ENCODE peak calls at places on chromosomes 1 and 21, in five cellular contexts. Z, E, H, M and D are unnamed samples.

GRCh38 chr1:58858344-58858673 is 74.5 kb upstream of the JUN start:
- DNase-seq in Z (no peak), E (no peak), H (peak), M (no peak), D (no peak)

GRCh38 chr1:960371-961131 is at the start of gene KLHL17:
- DNase-seq in Z (no peak), E (peak), H (peak), M (peak), D (no peak)

GRCh38 chr1:3566951-3567350 is 44.4 kb downstream of the MEGF6 start:
- DNase-seq in Z (no peak), E (no peak), H (no peak), M (no peak), D (no peak)

GRCh38 chr1:81571946-81572345 is 228.8 kb upstream of the ADGRL2 start:
- DNase-seq in Z (no peak), E (no peak), H (no peak), M (no peak), D (no peak)

GRCh38 chr1:179298952-179299351 is 5.4 kb downstream of the SOAT1 start:
- DNase-seq in Z (no peak), E (no peak), H (no peak), M (no peak), D (no peak)

GRCh38 chr1:14369526-14370213 is 228.8 kb upstream of the KAZN start:
- DNase-seq in Z (no peak), E (no peak), H (no peak), M (no peak), D (no peak)

GRCh38 chr21:26850116-26850643 is 5.0 kb upstream of the ADAMTS1 start:
- DNase-seq in Z (no peak), E (no peak), H (no peak), M (no peak), D (no peak)

GRCh38 chr21:39251326-39251725 is 62.1 kb downstream of the BRWD1 start:
- DNase-seq in Z (peak), E (no peak), H (no peak), M (no peak), D (no peak)

GRCh38 chr1:179393721-179394120 is 27.9 kb downstream of the AXDND1 start:
- DNase-seq in Z (no peak), E (no peak), H (no peak), M (no peak), D (no peak)

GRCh38 chr1:119007343-119007671 is 19.2 kb upstream of the TBX15 start:
- DNase-seq in Z (no peak), E (no peak), H (no peak), M (no peak), D (no peak)

GRCh38 chr1:112674986-112675727 is 698 bp downstream of the MOV10 start:
- DNase-seq in Z (no peak), E (no peak), H (peak), M (peak), D (no peak)

GRCh38 chr21:35448876-35449599 is 399.9 kb upstream of the RUNX1 start:
- DNase-seq in Z (no peak), E (no peak), H (no peak), M (no peak), D (no peak)

GRCh38 chr1:10694274-10694632 is 102.2 kb downstream of the CASZ1 start:
- DNase-seq in Z (no peak), E (no peak), H (no peak), M (no peak), D (no peak)

GRCh38 chr1:19034721-19035120 is 78.2 kb upstream of the IFFO2 start:
- DNase-seq in Z (no peak), E (no peak), H (peak), M (no peak), D (no peak)

GRCh38 chr1:223250632-223251015 is 107.6 kb upstream of the TLR5 start:
- DNase-seq in Z (no peak), E (no peak), H (no peak), M (no peak), D (no peak)

GRCh38 chr1:31580513-31580870 is 4.2 kb downstream of the TINAGL1 start:
- DNase-seq in Z (no peak), E (no peak), H (no peak), M (peak), D (no peak)

GRCh38 chr1:171674443-171675405 is 22.2 kb upstream of the MYOC start:
- DNase-seq in Z (no peak), E (no peak), H (no peak), M (no peak), D (no peak)

GRCh38 chr1:107897428-107898339 is 67.3 kb downstream of the VAV3 start:
- DNase-seq in Z (no peak), E (no peak), H (no peak), M (no peak), D (no peak)

GRCh38 chr1:163697137-163697536 is 375.4 kb downstream of the NUF2 start:
- DNase-seq in Z (no peak), E (no peak), H (no peak), M (no peak), D (no peak)

GRCh38 chr1:175978926-175979325 is 228.2 kb downstream of the COP1 start:
- DNase-seq in Z (no peak), E (no peak), H (no peak), M (no peak), D (no peak)

GRCh38 chr1:71414229-71414628 is 333.4 kb upstream of the ZRANB2 start:
- DNase-seq in Z (no peak), E (no peak), H (no peak), M (no peak), D (no peak)

GRCh38 chr1:210523830-210524229 is 195.1 kb downstream of the HHAT start:
- DNase-seq in Z (peak), E (no peak), H (no peak), M (no peak), D (no peak)

GRCh38 chr1:236021424-236022135 is 43.3 kb downstream of the NID1 start:
- DNase-seq in Z (no peak), E (no peak), H (no peak), M (peak), D (peak)

GRCh38 chr1:9553736-9554144 is 14.5 kb downstream of the SLC25A33 start:
- DNase-seq in Z (no peak), E (no peak), H (no peak), M (no peak), D (no peak)

GRCh38 chr1:147272042-147272441 is 29.6 kb downstream of the CHD1L start:
- DNase-seq in Z (no peak), E (no peak), H (no peak), M (no peak), D (no peak)

GRCh38 chr1:155254714-155255242 is 505 bp downstream of the ENTREP3 start:
- DNase-seq in Z (no peak), E (no peak), H (peak), M (peak), D (no peak)

GRCh38 chr1:74340656-74341055 is 105.5 kb downstream of the TNNI3K start:
- DNase-seq in Z (no peak), E (no peak), H (no peak), M (no peak), D (no peak)

GRCh38 chr1:212968385-212968863 is 18.1 kb downstream of the VASH2 start:
- DNase-seq in Z (no peak), E (no peak), H (no peak), M (no peak), D (no peak)

GRCh38 chr1:44919387-44919786 is 67.0 kb downstream of the EIF2B3 start:
- DNase-seq in Z (no peak), E (no peak), H (no peak), M (no peak), D (no peak)

GRCh38 chr1:204726478-204726877 is 40.9 kb upstream of the LRRN2 start:
- DNase-seq in Z (no peak), E (no peak), H (no peak), M (no peak), D (peak)

DNA sequence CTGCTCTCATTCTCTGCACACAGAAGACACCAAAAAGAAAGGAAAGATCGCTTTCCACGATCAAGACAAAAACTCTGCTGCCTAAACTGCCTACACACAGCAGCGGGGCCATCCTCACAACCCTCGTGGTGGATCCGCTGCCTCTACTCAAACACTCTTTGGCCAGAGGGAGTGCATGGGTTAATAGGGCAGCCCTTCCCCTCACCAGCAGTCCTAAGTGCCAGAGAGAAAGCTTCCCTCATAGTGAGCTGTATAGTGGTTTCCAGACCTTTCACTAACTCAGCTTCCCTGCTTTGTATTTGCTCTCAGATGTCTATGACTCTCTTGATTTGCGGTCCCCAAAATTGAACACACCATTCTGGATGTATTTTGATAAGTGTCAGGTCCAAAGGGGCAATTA is 30.9 kb downstream of the GPR161 start:
- DNase-seq in Z (no peak), E (no peak), H (no peak), M (no peak), D (no peak)
- H3K4me3 ChIP-seq in Z (no peak), E (no peak), H (no peak), M (no peak), D (no peak)

GRCh38 chr1:47235280-47235679 is 3.3 kb upstream of the TAL1 start:
- DNase-seq in Z (no peak), E (no peak), H (peak), M (no peak), D (no peak)
- TF ChIP-seq CTCF in Z (no peak), E (no peak), H (no peak), M (no peak), D (no peak)

DNA sequence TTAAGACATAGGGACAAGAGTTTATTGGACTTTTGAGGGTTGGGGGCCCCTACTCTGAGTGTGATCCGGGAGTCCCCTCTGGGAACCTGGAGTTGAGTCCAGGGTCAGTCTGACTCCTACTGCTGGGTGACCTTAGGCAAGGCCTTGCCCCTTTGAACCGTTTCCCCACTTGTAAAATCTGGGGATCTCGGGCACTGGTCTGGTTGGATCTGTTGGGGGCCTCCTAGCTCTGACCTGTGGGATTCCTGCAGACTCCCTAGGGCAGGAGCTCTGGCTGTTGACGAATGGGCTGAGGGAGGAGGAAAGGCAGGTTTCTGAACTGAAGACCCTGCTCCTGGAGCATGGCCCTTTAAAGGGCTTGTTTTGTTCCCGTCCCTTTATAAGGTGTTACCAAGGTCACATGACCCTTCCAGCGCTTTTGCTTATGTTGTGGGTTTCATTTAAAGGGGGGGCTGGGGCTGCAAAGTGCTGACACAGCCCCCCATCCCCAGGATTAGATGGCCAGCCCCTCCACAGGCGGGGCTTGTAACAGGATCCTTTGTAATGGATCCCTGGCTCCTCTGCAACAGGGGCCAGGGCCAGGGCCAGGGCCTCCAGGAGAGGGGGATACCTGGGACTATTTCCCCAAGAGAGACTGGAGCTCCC is 50.7 kb downstream of the YARS1 start:
- DNase-seq in Z (no peak), E (no peak), H (peak), M (no peak), D (no peak)
- H3K4me3 ChIP-seq in Z (no peak), E (no peak), H (no peak), M (no peak), D (no peak)

DNA sequence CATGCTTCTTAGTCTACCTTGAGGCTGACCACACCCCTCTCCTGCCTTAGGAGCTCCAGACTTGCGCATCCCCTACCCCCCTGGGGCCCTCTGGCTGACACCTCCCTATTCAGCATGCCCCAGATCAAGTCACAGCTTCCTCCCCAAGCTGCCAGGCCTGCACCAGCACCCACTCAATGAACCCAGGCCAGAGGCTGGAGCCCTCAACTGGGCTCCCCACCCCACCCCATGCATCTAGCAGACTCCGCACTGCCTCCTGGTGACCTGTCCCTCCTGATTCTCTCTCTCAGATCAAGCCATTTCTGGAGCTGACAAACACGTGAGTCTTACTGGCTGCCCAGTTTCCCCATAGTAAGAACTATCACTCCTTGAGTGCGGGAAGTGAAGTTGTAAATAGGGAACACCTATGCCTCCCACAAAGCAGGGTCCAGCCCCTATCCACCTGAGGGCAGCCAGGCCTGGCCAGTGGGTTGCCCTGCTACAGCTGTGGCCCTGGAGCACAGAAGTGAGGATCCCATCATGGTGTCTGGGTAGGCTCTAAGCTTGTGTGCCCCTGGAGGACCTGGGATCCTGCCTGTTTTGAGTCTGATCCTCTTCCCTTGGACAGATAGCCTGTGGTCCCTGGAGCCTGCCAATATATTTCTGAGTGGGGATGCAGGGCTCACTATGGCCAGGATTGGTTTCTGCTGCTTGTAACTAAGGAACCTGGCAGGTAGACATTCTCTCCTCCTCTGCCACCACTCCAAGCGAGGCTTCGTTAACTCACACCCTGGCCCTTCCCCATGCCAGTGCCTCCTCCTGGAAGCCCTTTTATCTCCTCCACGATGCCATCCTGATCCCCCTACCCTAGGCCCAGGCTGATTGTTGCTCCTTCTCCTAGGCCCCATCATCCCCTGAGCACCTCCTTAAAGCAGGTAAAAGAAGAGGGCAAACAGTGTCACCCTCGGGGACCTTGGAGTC is 118.2 kb downstream of the DMRTB1 start:
- DNase-seq in Z (no peak), E (no peak), H (no peak), M (peak), D (no peak)
- TF ChIP-seq CTCF in Z (no peak), E (no peak), H (no peak), M (no peak), D (peak)

DNA sequence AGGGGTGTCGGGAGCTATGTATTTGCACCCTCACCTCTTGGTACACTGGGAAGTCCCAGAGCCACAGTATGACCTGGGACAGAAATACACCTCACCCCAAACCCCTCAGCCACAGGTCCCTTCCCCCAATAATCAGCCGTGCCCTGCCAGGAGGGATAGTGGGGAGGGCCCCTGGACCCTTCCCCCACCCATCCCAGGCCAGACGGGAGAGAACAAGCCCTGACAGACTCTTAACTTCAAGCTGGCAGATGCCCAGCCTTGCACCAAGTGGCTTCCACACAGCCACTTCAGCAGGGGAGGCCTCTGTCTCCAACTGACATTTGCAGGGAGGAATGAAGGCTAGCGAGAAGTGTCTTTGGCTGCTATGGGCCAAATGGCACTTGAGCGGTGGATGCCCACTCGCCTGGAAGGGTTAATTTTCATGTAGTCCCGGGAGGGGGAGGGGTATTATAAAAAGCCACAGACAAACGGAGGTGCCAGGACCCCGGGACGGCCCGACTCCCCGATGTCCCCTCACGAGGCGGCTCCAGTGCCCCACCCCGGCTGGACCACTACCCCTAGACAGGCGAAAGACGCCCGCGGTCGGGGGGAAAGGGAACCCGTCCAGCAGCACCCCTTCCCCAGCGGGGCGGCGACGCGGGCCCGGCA is 495 bp downstream of the SYNC start:
- DNase-seq in Z (no peak), E (no peak), H (peak), M (peak), D (no peak)
- H3K4me3 ChIP-seq in Z (peak), E (peak), H (peak), M (peak), D (peak)

GRCh38 chr1:205748398-205749093 is 1.4 kb downstream of the NUCKS1 start:
- DNase-seq in Z (no peak), E (no peak), H (no peak), M (no peak), D (peak)

GRCh38 chr1:205746757-205747412 is 3.1 kb downstream of the NUCKS1 start:
- DNase-seq in Z (no peak), E (no peak), H (no peak), M (no peak), D (no peak)

GRCh38 chr1:205750683-205751651 is 985 bp upstream of the NUCKS1 start:
- DNase-seq in Z (no peak), E (no peak), H (no peak), M (no peak), D (no peak)

GRCh38 chr1:205749094-205749825 is 722 bp downstream of the NUCKS1 start:
- DNase-seq in Z (peak), E (peak), H (peak), M (peak), D (peak)

DNA sequence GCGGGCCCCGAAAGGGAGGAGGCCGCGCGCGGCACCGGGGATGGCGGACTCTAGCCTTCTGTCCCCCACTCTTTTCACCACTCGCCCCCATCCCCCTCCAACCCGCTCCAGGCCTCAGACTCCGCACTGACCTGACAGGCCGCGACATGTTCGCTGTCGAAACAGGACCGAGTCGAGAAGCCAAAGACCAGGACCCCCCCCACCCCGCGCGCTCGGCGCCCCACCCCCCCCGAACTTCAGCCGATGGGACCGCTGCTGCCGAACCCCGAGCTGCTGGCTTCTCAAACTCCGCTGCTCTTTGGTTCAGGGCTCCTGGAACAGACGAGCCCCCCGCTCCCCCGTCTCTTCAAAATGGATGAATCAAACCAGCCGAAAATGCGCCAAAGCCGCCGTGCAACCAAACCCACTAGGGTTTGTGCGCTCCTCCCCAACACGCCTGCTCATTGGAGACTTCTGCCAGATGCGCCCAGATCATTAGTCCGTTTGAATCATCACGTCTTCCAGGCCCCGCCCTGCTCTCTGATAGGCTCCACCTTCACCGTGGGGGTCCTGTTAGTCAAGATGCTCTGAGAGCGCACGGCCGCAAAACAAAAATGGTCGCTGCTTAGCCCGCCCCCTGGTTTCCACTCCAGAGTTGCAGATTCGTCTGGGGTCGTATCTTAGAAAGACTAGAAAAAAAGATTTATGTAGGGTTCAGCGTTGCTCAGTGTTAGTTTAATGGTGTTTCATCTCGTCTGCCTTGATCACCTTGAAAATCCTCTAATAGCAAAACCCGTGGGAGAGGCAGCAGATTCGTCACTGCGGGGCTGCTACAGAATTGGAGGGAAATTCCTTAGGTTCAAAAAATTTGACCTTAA is at the start of gene NUCKS1:
- DNase-seq in Z (peak), E (peak), H (peak), M (peak), D (peak)
- TF ChIP-seq CTCF in Z (peak), E (no peak), H (peak), M (peak), D (peak)